ENCODE peak calls at places on chromosomes 6 and 20, in four cellular contexts. P is prostate gland, J is K562, A is sigmoid colon. U is an unnamed sample.

GRCh38 chr6:17826301-17826700 is 119.6 kb upstream of the NUP153 start:
- DNase-seq in P (no peak), J (no peak), A (no peak), U (no peak)

GRCh38 chr20:33332905-33333456 is 50.0 kb downstream of the BPIFB1 start:
- DNase-seq in P (no peak), J (no peak), A (no peak), U (no peak)

GRCh38 chr20:55216525-55217242 is 741.3 kb downstream of the DOK5 start:
- DNase-seq in P (no peak), J (no peak), A (no peak), U (no peak)

GRCh38 chr6:7146079-7146828 is 38.5 kb downstream of the RREB1 start:
- DNase-seq in P (peak; percentile 76), J (no peak), A (peak; percentile 85), U (peak; percentile 61)

GRCh38 chr20:59518881-59519706 is 85.2 kb upstream of the PHACTR3 start:
- DNase-seq in P (no peak), J (peak; percentile 54), A (no peak), U (no peak)

GRCh38 chr6:148364056-148364844 is 21.6 kb downstream of the SASH1 start:
- DNase-seq in P (no peak), J (no peak), A (no peak), U (peak; percentile 25)

GRCh38 chr6:132076452-132076851 is 125.3 kb upstream of the CCN2 start:
- DNase-seq in P (no peak), J (no peak), A (no peak), U (no peak)

GRCh38 chr6:165659945-165660862 is 2.8 kb downstream of the PDE10A start:
- DNase-seq in P (no peak), J (no peak), A (no peak), U (no peak)

GRCh38 chr6:128757961-128758360 is 125.0 kb upstream of the LAMA2 start:
- DNase-seq in P (no peak), J (no peak), A (no peak), U (no peak)

GRCh38 chr6:1386310-1386709 is 3.1 kb upstream of the FOXF2 start:
- DNase-seq in P (no peak), J (no peak), A (no peak), U (no peak)

GRCh38 chr20:63186528-63187316 is 29.2 kb downstream of the YTHDF1 start:
- DNase-seq in P (no peak), J (no peak), A (no peak), U (no peak)

GRCh38 chr6:55199239-55199638 is 24.9 kb downstream of the HCRTR2 start:
- DNase-seq in P (no peak), J (no peak), A (no peak), U (no peak)

DNA sequence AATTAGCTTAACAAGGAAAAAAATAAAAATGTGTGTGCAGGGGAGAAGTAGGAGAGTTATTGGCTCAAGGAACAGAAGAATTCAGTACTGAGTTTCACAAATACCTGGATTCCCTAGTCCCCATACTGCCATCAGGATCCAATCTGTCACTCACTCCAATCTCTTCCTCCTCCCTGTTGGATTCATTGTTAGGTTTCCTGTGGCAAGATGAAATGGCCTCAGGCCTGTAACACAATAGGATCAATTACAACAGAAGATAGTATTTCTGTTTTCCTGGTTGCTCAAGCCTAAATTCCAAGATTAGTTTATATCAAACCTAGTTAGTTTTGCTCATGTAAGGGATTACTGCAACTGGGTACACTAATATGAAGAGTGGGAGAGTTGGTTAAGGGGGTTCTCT is 24.4 kb downstream of the HCRTR2 start:
- DNase-seq in P (no peak), J (no peak), A (no peak), U (no peak)
- H3K4me3 ChIP-seq in P (no peak overlapping the region), J (no peak overlapping the region), A (no peak overlapping the region), U (no peak overlapping the region)

DNA sequence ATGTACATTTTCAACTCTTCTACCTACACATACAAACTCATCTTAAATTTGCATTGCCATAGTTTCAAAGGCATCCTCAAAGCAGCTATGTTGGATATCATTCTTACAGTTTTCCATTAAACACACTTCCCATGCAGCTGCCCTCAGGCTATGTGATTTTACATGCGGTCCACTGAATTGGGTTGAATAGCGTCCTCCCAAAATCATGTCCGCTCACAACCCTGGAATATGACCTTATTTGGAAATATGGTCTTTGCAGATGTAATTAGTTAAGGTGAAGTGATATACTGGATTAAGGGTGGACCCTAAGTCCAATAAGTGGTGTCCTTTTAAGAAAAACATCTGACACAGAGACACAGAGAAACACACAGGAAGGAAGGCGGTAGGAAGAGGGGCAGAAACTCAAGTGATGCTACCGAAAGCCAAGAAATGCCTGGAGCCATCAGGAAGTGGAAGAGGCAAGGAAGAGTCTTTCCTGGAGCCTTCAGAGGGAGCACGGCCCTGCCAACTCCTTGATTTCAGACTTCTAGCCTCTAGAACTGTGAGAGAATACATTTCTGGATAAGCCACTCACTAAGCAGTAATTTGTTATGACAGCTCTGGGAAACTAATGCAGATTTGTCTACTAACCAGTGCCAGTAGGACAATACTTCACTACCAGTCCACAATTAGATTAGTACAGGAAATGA is 42.6 kb upstream of the NHSL1 start:
- DNase-seq in P (no peak), J (no peak), A (no peak), U (no peak)
- H3K4me1 ChIP-seq in P (no peaks in the 10 kb centered on the region), J (no peaks in the 10 kb centered on the region), A (no peaks in the 10 kb centered on the region), U (no peaks in the 10 kb centered on the region)

GRCh38 chr6:63597142-63598000 is 25.1 kb downstream of the LOC128125822 start:
- DNase-seq in P (no peak), J (no peak), A (no peak), U (no peak)
- H3K27ac ChIP-seq in P (no peak overlapping the region), J (no peak overlapping the region), A (no peak overlapping the region), U (no peak overlapping the region)

GRCh38 chr6:53062369-53062639 is 2.9 kb upstream of the FBXO9 start:
- DNase-seq in P (no peak), J (no peak), A (no peak), U (no peak)
- H3K4me3 ChIP-seq in P (peak overlapping the region; percentile 82), J (no peak overlapping the region), A (peak overlapping the region; percentile 92), U (peak overlapping the region; percentile 68)

GRCh38 chr6:15854378-15854777 is 191.6 kb upstream of the DTNBP1 start:
- DNase-seq in P (no peak), J (no peak), A (no peak), U (no peak)
- H3K4me1 ChIP-seq in P (no peaks in the 10 kb centered on the region), J (no peaks in the 10 kb centered on the region), A (no peaks in the 10 kb centered on the region), U (no peaks in the 10 kb centered on the region)

DNA sequence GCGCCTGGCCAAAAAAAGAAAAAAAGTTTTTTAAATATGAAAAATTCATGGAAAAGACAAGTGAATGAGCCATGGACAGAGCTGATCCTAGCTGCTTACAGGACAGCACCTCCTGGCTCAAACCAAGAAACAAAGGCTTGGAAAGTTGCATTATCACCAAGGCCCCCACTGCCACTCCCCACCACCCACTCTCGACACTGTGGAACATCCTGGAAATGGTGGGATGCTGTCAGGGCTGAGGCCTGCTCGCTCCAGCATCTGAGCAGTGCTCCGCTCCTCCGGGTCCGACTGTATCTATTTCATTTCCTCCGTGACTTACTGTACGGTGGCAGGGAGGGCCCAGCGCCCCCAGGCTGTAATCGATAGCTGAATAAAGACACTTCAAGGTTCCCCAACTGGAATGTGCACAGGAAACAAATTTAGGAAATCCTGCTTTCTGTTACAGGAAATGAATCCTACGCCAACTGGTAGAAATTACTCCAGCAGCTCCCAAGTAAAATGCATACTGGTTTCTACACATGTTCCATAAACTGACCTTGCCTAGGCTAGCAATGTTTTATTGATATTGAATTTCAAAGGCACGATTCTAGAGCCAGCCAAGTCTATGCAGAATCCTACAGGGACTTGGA is 109.5 kb upstream of the NFATC2 start:
- DNase-seq in P (no peak), J (no peak), A (no peak), U (no peak)
- H3K27ac ChIP-seq in P (no peak overlapping the region), J (no peak overlapping the region), A (no peak overlapping the region), U (no peak overlapping the region)